ENCODE peak calls at places on chromosomes 2 and 18, in nine cellular contexts. W, P, T, Y, H, V, Q, G and C are unnamed samples.

GRCh38 chr2:229176136-229176535 is 95.0 kb downstream of the PID1 start:
- DNase-seq in W (no peak), P (no peak), T (no peak), Y (no peak), H (no peak), V (no peak), Q (no peak), G (no peak), C (no peak)

GRCh38 chr2:179963626-179964025 is 43.5 kb downstream of the CWC22 start:
- DNase-seq in W (no peak), P (no peak), T (no peak), Y (no peak), H (no peak), V (no peak), Q (peak), G (no peak), C (peak)

GRCh38 chr2:28395334-28396061 is 2.8 kb downstream of the FOSL2 start:
- DNase-seq in W (no peak), P (peak), T (no peak), Y (peak), H (no peak), V (peak), Q (peak), G (no peak), C (no peak)

GRCh38 chr2:5140367-5140766 is 551.8 kb upstream of the SOX11 start:
- DNase-seq in W (no peak), P (no peak), T (no peak), Y (no peak), H (no peak), V (no peak), Q (no peak), G (no peak), C (no peak)

GRCh38 chr18:73688161-73688560 is 459.5 kb downstream of the FBXO15 start:
- DNase-seq in W (no peak), P (no peak), T (no peak), Y (no peak), H (no peak), V (no peak), Q (no peak), G (no peak), C (no peak)

GRCh38 chr2:49251766-49252165 is 97.5 kb upstream of the FSHR start:
- DNase-seq in W (no peak), P (no peak), T (no peak), Y (no peak), H (no peak), V (no peak), Q (peak), G (no peak), C (peak)

GRCh38 chr2:215870986-215871385 is 142.4 kb downstream of the MREG start:
- DNase-seq in W (peak), P (no peak), T (no peak), Y (no peak), H (peak), V (no peak), Q (no peak), G (no peak), C (no peak)

GRCh38 chr2:28280576-28280975 is 112.1 kb upstream of the FOSL2 start:
- DNase-seq in W (no peak), P (no peak), T (no peak), Y (no peak), H (no peak), V (peak), Q (no peak), G (no peak), C (no peak)

GRCh38 chr2:209472871-209473270 is 49.0 kb downstream of the MAP2 start:
- DNase-seq in W (no peak), P (no peak), T (no peak), Y (no peak), H (no peak), V (peak), Q (no peak), G (no peak), C (no peak)

GRCh38 chr2:112644155-112644932 is 1.4 kb upstream of the SLC20A1 start:
- DNase-seq in W (no peak), P (no peak), T (no peak), Y (peak), H (peak), V (peak), Q (no peak), G (no peak), C (no peak)